ENCODE peak calls at places on chromosomes 7 and 10, in nine cellular contexts. P, M, N, J, Q, B, W, U and H are unnamed samples. For H3K4me1, the result is how much of the 10 kb centered on the place peaks cover.

GRCh38 chr7:38051311-38051710 is 126.7 kb upstream of the STARD3NL start:
- DNase-seq in Q (no peak), M (no peak), B (no peak), W (no peak), N (no peak), P (no peak), U (no peak), J (no peak), H (no peak)

GRCh38 chr7:28474267-28474618 is 61.9 kb downstream of the CREB5 start:
- DNase-seq in P (no peak), J (no peak), B (no peak), Q (no peak), N (no peak), M (no peak), W (no peak), U (no peak), H (no peak)

GRCh38 chr7:35802649-35803048 is 1.8 kb downstream of the SEPTIN7 start:
- DNase-seq in U (no peak), J (no peak), N (no peak), W (no peak), M (peak), B (no peak), Q (peak), P (peak), H (no peak)

GRCh38 chr10:131155218-131155902 is 156.2 kb downstream of the TCERG1L start:
- DNase-seq in J (no peak), W (no peak), B (no peak), N (no peak), P (no peak), U (no peak), Q (no peak), M (no peak), H (no peak)

GRCh38 chr10:102673961-102674511 is 29.8 kb downstream of the TRIM8 start:
- DNase-seq in M (peak), B (peak), W (no peak), Q (peak), N (no peak), J (peak), U (peak), P (peak), H (peak)

GRCh38 chr10:69893271-69893900 is 91.7 kb downstream of the COL13A1 start:
- DNase-seq in W (no peak), N (no peak), B (no peak), M (no peak), Q (no peak), P (no peak), U (no peak), J (no peak), H (no peak)

GRCh38 chr10:67794909-67795460 is 43.0 kb downstream of the DNAJC12 start:
- DNase-seq in P (no peak), W (no peak), B (no peak), M (no peak), N (no peak), Q (no peak), U (no peak), J (no peak), H (no peak)

GRCh38 chr10:51960494-51960895 is 261.1 kb upstream of the CSTF2T start:
- DNase-seq in J (no peak), M (peak), P (no peak), B (no peak), U (no peak), Q (peak), N (no peak), W (peak), H (peak)

GRCh38 chr7:151631968-151632749 is 112.5 kb upstream of the RHEB start:
- DNase-seq in Q (peak), W (no peak), M (peak), B (peak), U (peak), N (peak), P (peak), J (peak), H (no peak)

GRCh38 chr7:138460176-138460648 is at the start of gene TRIM24:
- DNase-seq in N (no peak), Q (peak), W (no peak), U (no peak), M (no peak), P (peak), B (no peak), J (peak), H (no peak)

GRCh38 chr7:26965724-26966123 is 101.3 kb upstream of the SKAP2 start:
- DNase-seq in B (no peak), P (no peak), N (no peak), M (no peak), J (no peak), W (no peak), U (no peak), Q (no peak), H (no peak)

GRCh38 chr10:58486821-58487220 is 25.9 kb upstream of the BICC1 start:
- DNase-seq in W (no peak), Q (no peak), M (no peak), N (no peak), P (no peak), J (no peak), U (no peak), B (no peak), H (no peak)

GRCh38 chr7:12635830-12636229 is 51.6 kb upstream of the ARL4A start:
- DNase-seq in B (no peak), P (no peak), M (no peak), N (no peak), Q (no peak), J (no peak), W (no peak), U (no peak), H (peak)

GRCh38 chr7:158532093-158532627 is 55.5 kb downstream of the PTPRN2 start:
- DNase-seq in N (no peak), U (no peak), J (no peak), W (no peak), B (no peak), P (no peak), M (no peak), Q (no peak), H (no peak)

GRCh38 chr10:77673086-77673485 is 35.5 kb upstream of the KCNMA1 start:
- DNase-seq in J (no peak), Q (no peak), W (no peak), B (no peak), P (no peak), N (no peak), U (no peak), M (no peak), H (no peak)

GRCh38 chr7:30920021-30920583 is 8.4 kb downstream of the AQP1 start:
- DNase-seq in J (peak), N (no peak), Q (peak), B (no peak), U (no peak), W (no peak), M (no peak), P (no peak), H (no peak)

GRCh38 chr7:102469351-102469971 is 4.7 kb downstream of the LRWD1 start:
- DNase-seq in Q (no peak), U (no peak), J (no peak), M (no peak), B (no peak), W (no peak), N (no peak), P (no peak), H (no peak)

GRCh38 chr7:2212906-2213305 is 19.8 kb downstream of the MAD1L1 start:
- DNase-seq in N (no peak), U (no peak), M (no peak), W (no peak), J (no peak), P (no peak), B (no peak), Q (no peak), H (no peak)

GRCh38 chr7:11835260-11835659 is 3.3 kb upstream of the THSD7A start:
- DNase-seq in P (no peak), M (no peak), Q (peak), N (no peak), U (no peak), W (no peak), B (no peak), J (no peak), H (no peak)

GRCh38 chr10:132183046-132183445 is 3.7 kb upstream of the DPYSL4 start:
- DNase-seq in M (no peak), N (no peak), Q (no peak), W (no peak), P (no peak), J (no peak), U (no peak), B (no peak), H (no peak)

GRCh38 chr7:117941138-117941810 is 68.0 kb upstream of the CTTNBP2 start:
- DNase-seq in W (no peak), J (no peak), P (no peak), M (no peak), B (no peak), Q (no peak), U (no peak), N (no peak), H (no peak)

GRCh38 chr7:50661345-50662058 is 96.3 kb upstream of the DDC start:
- DNase-seq in N (no peak), U (no peak), B (no peak), Q (no peak), M (no peak), W (no peak), J (no peak), P (no peak), H (no peak)

GRCh38 chr10:104122273-104123107 is 519 bp downstream of the SFR1 start:
- DNase-seq in N (no peak), Q (no peak), M (no peak), P (no peak), B (peak), W (no peak), U (no peak), J (peak), H (no peak)

GRCh38 chr10:78263521-78263988 is 229.9 kb downstream of the RPS24 start:
- DNase-seq in B (no peak), M (no peak), W (no peak), J (no peak), Q (no peak), U (no peak), N (no peak), P (no peak), H (peak)

GRCh38 chr10:43689618-43689954 is 40.9 kb upstream of the ZNF32 start:
- DNase-seq in M (peak), Q (peak), N (no peak), U (peak), W (no peak), J (peak), P (peak), B (peak), H (no peak)

GRCh38 chr7:133846203-133846945 is 280.8 kb upstream of the LRGUK start:
- DNase-seq in N (no peak), M (no peak), P (no peak), J (no peak), W (no peak), B (no peak), U (no peak), Q (peak), H (no peak)

GRCh38 chr7:28067171-28067570 is 113.4 kb downstream of the JAZF1 start:
- DNase-seq in Q (no peak), M (no peak), N (no peak), J (no peak), U (no peak), B (no peak), P (no peak), W (no peak), H (no peak)

GRCh38 chr10:116796469-116796868 is 52.8 kb upstream of the ENO4 start:
- DNase-seq in U (no peak), Q (no peak), J (no peak), W (no peak), M (no peak), N (no peak), P (no peak), B (no peak), H (no peak)

GRCh38 chr10:80196270-80196949 is 8.9 kb downstream of the ANXA11 start:
- DNase-seq in M (no peak), N (no peak), J (no peak), B (no peak), W (peak), P (peak), Q (no peak), U (no peak), H (peak)

GRCh38 chr10:3424102-3424803 is 251.7 kb upstream of the PITRM1 start:
- DNase-seq in Q (peak), W (peak), U (no peak), J (peak), B (no peak), P (no peak), M (no peak), N (no peak), H (peak)

GRCh38 chr7:73901823-73902597 is 41.1 kb downstream of the TMEM270 start:
- DNase-seq in B (no peak), Q (peak), M (no peak), U (peak), J (no peak), N (no peak), P (no peak), W (no peak), H (no peak)

GRCh38 chr10:93751832-93752231 is 5.9 kb upstream of the LGI1 start:
- DNase-seq in J (no peak), M (peak), P (no peak), W (peak), Q (peak), U (peak), N (no peak), B (peak), H (no peak)

GRCh38 chr7:121305109-121305508 is 23.7 kb upstream of the WNT16 start:
- DNase-seq in Q (no peak), P (no peak), M (no peak), U (no peak), B (no peak), N (no peak), W (no peak), J (no peak), H (no peak)

GRCh38 chr10:131046194-131046593 is 265.3 kb downstream of the TCERG1L start:
- DNase-seq in W (no peak), N (no peak), U (no peak), J (no peak), M (no peak), P (no peak), Q (no peak), B (no peak), H (no peak)

GRCh38 chr10:125329056-125329455 is 168.7 kb upstream of the CTBP2 start:
- DNase-seq in J (no peak), W (no peak), P (no peak), Q (no peak), B (no peak), U (no peak), N (no peak), M (no peak), H (no peak)

GRCh38 chr10:28853195-28853594 is 175.9 kb downstream of the BAMBI start:
- DNase-seq in M (no peak), J (no peak), P (no peak), W (no peak), N (no peak), Q (no peak), U (no peak), B (peak), H (no peak)

GRCh38 chr10:122033224-122033926 is 44.4 kb downstream of the TACC2 start:
- DNase-seq in P (no peak), M (no peak), N (no peak), B (no peak), W (no peak), U (no peak), J (no peak), Q (no peak), H (no peak)

GRCh38 chr7:102326156-102326914 is 29.9 kb downstream of the SPDYE6 start:
- DNase-seq in Q (no peak), U (no peak), N (no peak), W (no peak), P (no peak), B (peak), M (no peak), J (no peak), H (no peak)

DNA sequence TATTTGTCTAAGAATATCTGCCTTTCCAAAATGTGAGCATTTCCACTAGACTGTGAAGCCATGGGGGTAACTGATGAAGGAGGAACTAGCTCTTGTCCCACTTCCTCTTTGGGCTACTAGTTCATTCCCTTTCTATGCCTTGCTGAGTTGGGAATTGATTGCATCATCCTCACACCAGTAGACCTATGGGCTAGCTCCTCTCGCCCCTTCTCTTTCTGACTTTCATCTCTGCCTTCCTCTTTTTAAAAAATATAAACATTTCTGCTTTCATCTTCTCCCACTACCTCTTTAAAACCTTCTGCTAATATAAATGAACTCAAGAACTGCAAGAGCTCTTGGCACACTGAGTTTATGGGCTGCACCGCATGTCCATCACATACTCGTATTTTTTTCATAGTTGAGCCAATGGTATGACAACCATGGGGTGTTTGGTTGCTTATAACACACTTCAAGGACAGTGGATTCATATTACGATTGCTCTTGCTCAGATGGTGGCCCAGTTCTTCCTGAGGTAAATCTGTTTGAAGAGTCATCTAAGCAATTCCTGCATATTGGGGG is 182.0 kb downstream of the REEP3 start:
- DNase-seq in U (no peak), B (no peak), W (peak), J (no peak), Q (no peak), M (no peak), P (no peak), N (no peak), H (no peak)
- H3K4me1 ChIP-seq in U (under half), B (under half), W (half or more), J (half or more), Q (half or more), M (under half), P (under half), N (under half), H (under half)

GRCh38 chr7:45443263-45443662 is 130.9 kb upstream of the ADCY1 start:
- DNase-seq in N (no peak), W (no peak), Q (no peak), J (no peak), B (no peak), M (no peak), U (no peak), P (no peak), H (no peak)
- TF ChIP-seq CTCF in N (no peak), W (no peak), Q (no peak), J (no peak), B (no peak), M (no peak), U (no peak), P (no peak), H (no peak)

DNA sequence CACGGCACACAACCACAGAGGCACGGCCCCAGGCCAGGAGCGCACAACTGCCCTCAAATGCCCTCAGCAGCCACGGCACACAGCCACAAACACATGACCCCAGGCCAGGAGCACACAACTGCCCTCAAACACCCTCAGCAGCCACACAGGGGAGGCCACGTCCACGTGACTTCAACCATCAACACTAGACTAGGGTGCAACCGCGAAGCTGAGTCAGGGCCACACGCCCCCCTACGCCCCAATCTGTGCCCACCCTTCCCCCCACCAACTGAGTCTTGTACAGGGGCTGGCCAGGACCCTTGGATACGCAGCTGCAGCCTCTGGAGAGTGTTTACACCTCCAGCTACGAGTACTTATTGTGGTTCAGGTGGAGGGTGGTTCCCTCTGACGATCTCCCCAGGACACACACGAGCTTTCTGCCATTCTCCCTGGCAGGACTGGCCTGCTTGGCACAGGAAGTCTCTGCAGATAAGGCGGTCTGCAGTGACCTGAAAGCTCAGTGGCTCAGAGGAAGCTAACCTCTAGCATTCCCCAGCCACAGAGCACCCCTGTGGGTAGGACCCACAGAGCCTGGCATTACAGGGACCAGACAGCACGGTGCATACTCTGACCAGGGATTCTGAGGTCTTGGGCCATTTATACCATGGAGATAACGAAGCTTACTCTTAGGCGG is 2.0 kb upstream of the GPR146 start:
- DNase-seq in U (no peak), P (peak), B (no peak), J (no peak), M (no peak), W (no peak), N (no peak), Q (no peak), H (no peak)
- H3K4me1 ChIP-seq in U (under half), P (under half), B (under half), J (half or more), M (half or more), W (under half), N (under half), Q (under half), H (under half)

GRCh38 chr7:130896051-130896881 is 162.3 kb upstream of the KLF14 start:
- DNase-seq in J (no peak), U (no peak), W (no peak), P (no peak), Q (no peak), N (no peak), M (peak), B (no peak), H (no peak)
- TF ChIP-seq CTCF in J (no peak), U (peak), W (no peak), P (no peak), Q (peak), N (no peak), M (peak), B (peak), H (peak)

DNA sequence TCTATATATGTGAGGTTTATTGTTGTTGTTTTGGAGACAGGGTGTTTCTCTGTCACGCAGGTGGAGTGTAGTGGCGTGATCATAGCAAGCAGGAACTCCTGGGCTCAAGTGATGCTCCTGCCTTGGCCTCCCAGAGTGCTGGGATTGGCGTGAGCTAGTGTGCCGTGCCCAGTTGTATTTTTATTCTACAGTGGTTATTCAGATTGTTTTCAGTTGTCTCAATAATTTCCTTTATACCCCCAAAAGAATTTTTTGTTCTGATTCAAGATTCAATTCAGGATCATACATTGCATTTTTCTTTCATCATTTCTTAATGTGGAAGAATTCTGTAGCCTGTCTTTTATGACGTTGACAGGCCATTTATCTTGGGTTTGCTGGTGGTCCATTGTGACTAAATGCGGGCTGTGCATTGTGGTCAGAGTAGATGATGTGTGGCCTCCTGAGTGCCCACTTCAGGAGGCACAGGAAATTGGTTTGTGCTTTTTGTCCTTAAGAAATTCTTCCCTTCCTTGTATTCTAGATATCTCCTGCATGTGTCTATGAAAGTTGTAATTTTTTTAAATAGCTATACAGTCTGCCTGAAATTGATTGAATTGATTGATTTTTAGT is 22.9 kb downstream of the RBM33 start:
- DNase-seq in Q (no peak), W (no peak), B (no peak), J (no peak), M (no peak), P (no peak), U (no peak), N (no peak), H (no peak)
- H3K4me1 ChIP-seq in Q (under half), W (under half), B (under half), J (half or more), M (under half), P (under half), U (under half), N (under half), H (under half)

GRCh38 chr10:5685764-5686240 is 1.2 kb downstream of the TASOR2 start:
- DNase-seq in W (no peak), N (no peak), P (no peak), M (no peak), B (no peak), J (no peak), Q (peak), U (no peak), H (peak)
- TF ChIP-seq CTCF in W (no peak), N (no peak), P (no peak), M (no peak), B (no peak), J (no peak), Q (peak), U (no peak), H (no peak)

DNA sequence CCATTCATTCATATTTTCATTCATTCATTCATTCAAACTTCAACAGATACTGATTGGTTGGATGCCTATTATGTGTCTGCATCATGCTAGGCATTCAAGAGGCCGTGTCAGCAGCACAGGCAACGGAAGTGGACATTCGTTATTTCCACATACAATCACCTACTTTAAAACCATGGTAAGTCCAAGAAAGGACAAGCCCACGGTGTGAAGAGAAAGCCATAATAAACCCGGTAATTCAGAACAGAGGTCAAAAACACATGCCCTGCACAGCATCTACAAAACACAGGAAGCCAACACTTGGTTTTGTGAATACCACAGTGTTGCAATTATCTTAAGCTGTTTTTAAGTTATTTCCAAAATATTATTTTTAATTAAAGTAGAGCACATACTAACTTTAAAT is 126.7 kb downstream of the GLI3 start:
- DNase-seq in J (no peak), W (no peak), Q (no peak), B (no peak), N (no peak), P (no peak), M (no peak), U (no peak), H (no peak)
- H3K4me1 ChIP-seq in J (under half), W (under half), Q (under half), B (under half), N (under half), P (under half), M (under half), U (under half), H (under half)